ENCODE peak calls at places on chromosomes 12 and 14, in five cellular contexts. One of them, this sample, is unnamed.

GRCh38 chr14:67420102-67420739 is 8.3 kb upstream of the PLEK2 start:
- DNase-seq in mucosa of descending colon: no peak
- DNase-seq in GM04503: no peak
- DNase-seq in breast epithelium: no peak
- DNase-seq in COLO829: no peak
- DNase-seq in this sample: no peak

GRCh38 chr12:104457746-104458644 is 1.2 kb downstream of the CHST11 start:
- DNase-seq in COLO829: peak
- DNase-seq in GM04503: no peak
- DNase-seq in mucosa of descending colon: peak
- DNase-seq in breast epithelium: no peak
- DNase-seq in this sample: no peak

GRCh38 chr12:109934026-109934425 is 34.0 kb downstream of the TCHP start:
- DNase-seq in mucosa of descending colon: no peak
- DNase-seq in breast epithelium: no peak
- DNase-seq in COLO829: no peak
- DNase-seq in GM04503: no peak
- DNase-seq in this sample: no peak

GRCh38 chr14:46646796-46647195 is 4.8 kb downstream of the RPL10L start:
- DNase-seq in mucosa of descending colon: no peak
- DNase-seq in COLO829: no peak
- DNase-seq in GM04503: no peak
- DNase-seq in breast epithelium: no peak
- DNase-seq in this sample: no peak

GRCh38 chr12:24378548-24379011 is 429.1 kb upstream of the SOX5 start:
- DNase-seq in GM04503: no peak
- DNase-seq in mucosa of descending colon: no peak
- DNase-seq in COLO829: no peak
- DNase-seq in breast epithelium: no peak
- DNase-seq in this sample: peak

GRCh38 chr12:94618995-94619695 is 31.2 kb downstream of the TMCC3 start:
- DNase-seq in mucosa of descending colon: no peak
- DNase-seq in GM04503: peak
- DNase-seq in COLO829: no peak
- DNase-seq in breast epithelium: no peak
- DNase-seq in this sample: peak

GRCh38 chr14:64109821-64110554 is 184.2 kb downstream of the ESR2 start:
- DNase-seq in GM04503: no peak
- DNase-seq in breast epithelium: no peak
- DNase-seq in mucosa of descending colon: no peak
- DNase-seq in COLO829: no peak
- DNase-seq in this sample: peak

GRCh38 chr12:124689585-124689984 is 122.2 kb upstream of the NCOR2 start:
- DNase-seq in COLO829: no peak
- DNase-seq in GM04503: no peak
- DNase-seq in mucosa of descending colon: no peak
- DNase-seq in breast epithelium: no peak
- DNase-seq in this sample: no peak

GRCh38 chr12:102965281-102966155 is 8.0 kb downstream of the ASCL1 start:
- DNase-seq in mucosa of descending colon: no peak
- DNase-seq in COLO829: no peak
- DNase-seq in breast epithelium: no peak
- DNase-seq in GM04503: no peak
- DNase-seq in this sample: no peak

GRCh38 chr12:115398311-115398781 is 714.4 kb upstream of the TBX3 start:
- DNase-seq in mucosa of descending colon: no peak
- DNase-seq in COLO829: no peak
- DNase-seq in GM04503: no peak
- DNase-seq in breast epithelium: peak
- DNase-seq in this sample: no peak

GRCh38 chr14:68215628-68216027 is 396.0 kb downstream of the RAD51B start:
- DNase-seq in mucosa of descending colon: no peak
- DNase-seq in breast epithelium: no peak
- DNase-seq in COLO829: no peak
- DNase-seq in GM04503: no peak
- DNase-seq in this sample: no peak

GRCh38 chr12:452667-453210 is 7.0 kb upstream of the B4GALNT3 start:
- DNase-seq in COLO829: no peak
- DNase-seq in GM04503: no peak
- DNase-seq in breast epithelium: no peak
- DNase-seq in mucosa of descending colon: peak
- DNase-seq in this sample: no peak

GRCh38 chr12:132461526-132461925 is 28.4 kb upstream of the FBRSL1 start:
- DNase-seq in mucosa of descending colon: peak
- DNase-seq in COLO829: no peak
- DNase-seq in breast epithelium: no peak
- DNase-seq in GM04503: no peak
- DNase-seq in this sample: no peak

GRCh38 chr14:67068246-67068645 is 121.0 kb upstream of the GARIN2 start:
- DNase-seq in COLO829: peak
- DNase-seq in breast epithelium: no peak
- DNase-seq in GM04503: no peak
- DNase-seq in mucosa of descending colon: no peak
- DNase-seq in this sample: no peak

GRCh38 chr12:107134558-107134957 is 41.2 kb upstream of the CRY1 start:
- DNase-seq in COLO829: peak
- DNase-seq in breast epithelium: no peak
- DNase-seq in mucosa of descending colon: no peak
- DNase-seq in GM04503: no peak
- DNase-seq in this sample: no peak

GRCh38 chr12:123990512-123990911 is 17.5 kb downstream of the ZNF664 start:
- DNase-seq in COLO829: no peak
- DNase-seq in breast epithelium: no peak
- DNase-seq in GM04503: peak
- DNase-seq in mucosa of descending colon: no peak
- DNase-seq in this sample: no peak

GRCh38 chr12:95694148-95694547 is 96.4 kb downstream of the NTN4 start:
- DNase-seq in GM04503: no peak
- DNase-seq in COLO829: no peak
- DNase-seq in breast epithelium: no peak
- DNase-seq in mucosa of descending colon: peak
- DNase-seq in this sample: no peak

GRCh38 chr14:54251356-54251755 is 145.5 kb upstream of the CDKN3 start:
- DNase-seq in mucosa of descending colon: no peak
- DNase-seq in COLO829: no peak
- DNase-seq in GM04503: no peak
- DNase-seq in breast epithelium: no peak
- DNase-seq in this sample: no peak

GRCh38 chr12:113093409-113094101 is 37.0 kb downstream of the DTX1 start:
- DNase-seq in mucosa of descending colon: no peak
- DNase-seq in breast epithelium: no peak
- DNase-seq in GM04503: no peak
- DNase-seq in COLO829: no peak
- DNase-seq in this sample: no peak

GRCh38 chr12:57521475-57522018 is 1.1 kb upstream of the MBD6 start:
- DNase-seq in COLO829: no peak
- DNase-seq in breast epithelium: peak
- DNase-seq in mucosa of descending colon: peak
- DNase-seq in GM04503: no peak
- DNase-seq in this sample: no peak

GRCh38 chr12:24711056-24711455 is 237.8 kb downstream of the BCAT1 start:
- DNase-seq in COLO829: no peak
- DNase-seq in GM04503: no peak
- DNase-seq in mucosa of descending colon: no peak
- DNase-seq in breast epithelium: no peak
- DNase-seq in this sample: no peak

GRCh38 chr12:9064815-9065606 is 50.7 kb downstream of the A2M start:
- DNase-seq in breast epithelium: peak
- DNase-seq in mucosa of descending colon: peak
- DNase-seq in COLO829: no peak
- DNase-seq in GM04503: no peak
- DNase-seq in this sample: no peak

GRCh38 chr12:106288510-106289195 is 13.9 kb upstream of the TCP11L2 start:
- DNase-seq in GM04503: peak
- DNase-seq in mucosa of descending colon: no peak
- DNase-seq in COLO829: peak
- DNase-seq in breast epithelium: no peak
- DNase-seq in this sample: peak

GRCh38 chr12:1634590-1635191 is 5.7 kb downstream of the WNT5B start:
- DNase-seq in breast epithelium: peak
- DNase-seq in COLO829: peak
- DNase-seq in GM04503: no peak
- DNase-seq in mucosa of descending colon: peak
- DNase-seq in this sample: no peak

GRCh38 chr14:49621114-49621881 is 699 bp downstream of the MGAT2 start:
- DNase-seq in COLO829: no peak
- DNase-seq in GM04503: no peak
- DNase-seq in mucosa of descending colon: peak
- DNase-seq in breast epithelium: peak
- DNase-seq in this sample: no peak

GRCh38 chr12:53967451-53968059 is 5.4 kb upstream of the HOXC11 start:
- DNase-seq in GM04503: no peak
- DNase-seq in breast epithelium: no peak
- DNase-seq in COLO829: no peak
- DNase-seq in mucosa of descending colon: no peak
- DNase-seq in this sample: no peak

GRCh38 chr14:70013269-70013873 is 134.2 kb downstream of the SMOC1 start:
- DNase-seq in mucosa of descending colon: no peak
- DNase-seq in breast epithelium: no peak
- DNase-seq in COLO829: peak
- DNase-seq in GM04503: no peak
- DNase-seq in this sample: no peak

GRCh38 chr12:104285740-104286537 is 17.6 kb upstream of the EID3 start:
- DNase-seq in breast epithelium: no peak
- DNase-seq in mucosa of descending colon: no peak
- DNase-seq in COLO829: no peak
- DNase-seq in GM04503: peak
- DNase-seq in this sample: no peak

GRCh38 chr14:23573384-23573783 is 5.2 kb downstream of the JPH4 start:
- DNase-seq in COLO829: no peak
- DNase-seq in mucosa of descending colon: no peak
- DNase-seq in GM04503: no peak
- DNase-seq in breast epithelium: no peak
- DNase-seq in this sample: no peak

GRCh38 chr14:59777006-59777579 is 93.5 kb downstream of the RTN1 start:
- DNase-seq in GM04503: no peak
- DNase-seq in COLO829: no peak
- DNase-seq in mucosa of descending colon: no peak
- DNase-seq in breast epithelium: no peak
- DNase-seq in this sample: no peak

GRCh38 chr12:64030155-64030554 is 185.7 kb downstream of the SRGAP1 start:
- DNase-seq in breast epithelium: no peak
- DNase-seq in mucosa of descending colon: no peak
- DNase-seq in COLO829: no peak
- DNase-seq in GM04503: no peak
- DNase-seq in this sample: no peak

GRCh38 chr14:87908591-87908990 is 84.4 kb downstream of the GALC start:
- DNase-seq in GM04503: no peak
- DNase-seq in breast epithelium: no peak
- DNase-seq in mucosa of descending colon: no peak
- DNase-seq in COLO829: no peak
- DNase-seq in this sample: no peak

GRCh38 chr12:95774311-95775045 is 16.1 kb downstream of the NTN4 start:
- DNase-seq in mucosa of descending colon: no peak
- DNase-seq in COLO829: no peak
- DNase-seq in breast epithelium: no peak
- DNase-seq in GM04503: peak
- DNase-seq in this sample: no peak

GRCh38 chr12:4164591-4165558 is 108.7 kb upstream of the CCND2 start:
- DNase-seq in GM04503: peak
- DNase-seq in mucosa of descending colon: peak
- DNase-seq in COLO829: no peak
- DNase-seq in breast epithelium: peak
- DNase-seq in this sample: peak

GRCh38 chr14:103549361-103550311 is 12.8 kb downstream of the BAG5 start:
- DNase-seq in GM04503: no peak
- DNase-seq in breast epithelium: peak
- DNase-seq in mucosa of descending colon: peak
- DNase-seq in COLO829: peak
- DNase-seq in this sample: no peak

This sample was measured in HS-5.